ENCODE peak calls at places on chromosomes 1 and 21, in six cellular contexts. One of them, this sample, is unnamed.

GRCh38 chr1:31374511-31375196 is 1.8 kb upstream of the FABP3 start:
- DNase-seq in AG10803: peak
- DNase-seq in activated B cell treated with CpG ODN at 0.5 μM for 24 hours: no peak
- DNase-seq in activated CD8-positive, alpha-beta T cell treated with anti-CD3 and anti-CD28 coated beads for 36 hours: no peak
- DNase-seq in left ventricle myocardium inferior: peak
- DNase-seq in lower lobe of right lung: no peak
- DNase-seq in this sample: no peak

GRCh38 chr1:234765181-234765580 is 155.2 kb upstream of the IRF2BP2 start:
- DNase-seq in AG10803: no peak
- DNase-seq in activated B cell treated with CpG ODN at 0.5 μM for 24 hours: no peak
- DNase-seq in activated CD8-positive, alpha-beta T cell treated with anti-CD3 and anti-CD28 coated beads for 36 hours: no peak
- DNase-seq in left ventricle myocardium inferior: no peak
- DNase-seq in lower lobe of right lung: no peak
- DNase-seq in this sample: no peak

GRCh38 chr1:209791920-209792319 is 7.6 kb upstream of the C1orf74 start:
- DNase-seq in AG10803: no peak
- DNase-seq in activated B cell treated with CpG ODN at 0.5 μM for 24 hours: no peak
- DNase-seq in activated CD8-positive, alpha-beta T cell treated with anti-CD3 and anti-CD28 coated beads for 36 hours: no peak
- DNase-seq in left ventricle myocardium inferior: no peak
- DNase-seq in lower lobe of right lung: no peak
- DNase-seq in this sample: no peak

GRCh38 chr1:212781225-212781624 is 10.4 kb downstream of the NSL1 start:
- DNase-seq in AG10803: no peak
- DNase-seq in activated B cell treated with CpG ODN at 0.5 μM for 24 hours: no peak
- DNase-seq in activated CD8-positive, alpha-beta T cell treated with anti-CD3 and anti-CD28 coated beads for 36 hours: no peak
- DNase-seq in left ventricle myocardium inferior: no peak
- DNase-seq in lower lobe of right lung: no peak
- DNase-seq in this sample: no peak

GRCh38 chr21:45415943-45416611 is 11.1 kb downstream of the COL18A1 start:
- DNase-seq in AG10803: no peak
- DNase-seq in activated B cell treated with CpG ODN at 0.5 μM for 24 hours: no peak
- DNase-seq in activated CD8-positive, alpha-beta T cell treated with anti-CD3 and anti-CD28 coated beads for 36 hours: no peak
- DNase-seq in left ventricle myocardium inferior: peak
- DNase-seq in lower lobe of right lung: peak
- DNase-seq in this sample: no peak

GRCh38 chr1:149931212-149931805 is 3.7 kb upstream of the SF3B4 start:
- DNase-seq in AG10803: no peak
- DNase-seq in activated B cell treated with CpG ODN at 0.5 μM for 24 hours: no peak
- DNase-seq in activated CD8-positive, alpha-beta T cell treated with anti-CD3 and anti-CD28 coated beads for 36 hours: no peak
- DNase-seq in left ventricle myocardium inferior: no peak
- DNase-seq in lower lobe of right lung: no peak
- DNase-seq in this sample: no peak

GRCh38 chr1:173505401-173505800 is 28.3 kb downstream of the PRDX6 start:
- DNase-seq in AG10803: no peak
- DNase-seq in activated B cell treated with CpG ODN at 0.5 μM for 24 hours: no peak
- DNase-seq in activated CD8-positive, alpha-beta T cell treated with anti-CD3 and anti-CD28 coated beads for 36 hours: no peak
- DNase-seq in left ventricle myocardium inferior: no peak
- DNase-seq in lower lobe of right lung: no peak
- DNase-seq in this sample: no peak

GRCh38 chr1:116329524-116330341 is 43.3 kb upstream of the ATP1A1 start:
- DNase-seq in AG10803: no peak
- DNase-seq in activated B cell treated with CpG ODN at 0.5 μM for 24 hours: no peak
- DNase-seq in activated CD8-positive, alpha-beta T cell treated with anti-CD3 and anti-CD28 coated beads for 36 hours: no peak
- DNase-seq in left ventricle myocardium inferior: no peak
- DNase-seq in lower lobe of right lung: no peak
- DNase-seq in this sample: no peak

GRCh38 chr1:27353629-27354028 is 11.8 kb downstream of the SYTL1 start:
- DNase-seq in AG10803: no peak
- DNase-seq in activated B cell treated with CpG ODN at 0.5 μM for 24 hours: no peak
- DNase-seq in activated CD8-positive, alpha-beta T cell treated with anti-CD3 and anti-CD28 coated beads for 36 hours: no peak
- DNase-seq in left ventricle myocardium inferior: no peak
- DNase-seq in lower lobe of right lung: no peak
- DNase-seq in this sample: no peak

GRCh38 chr21:43925096-43925481 is 60.1 kb downstream of the AGPAT3 start:
- DNase-seq in AG10803: no peak
- DNase-seq in activated B cell treated with CpG ODN at 0.5 μM for 24 hours: no peak
- DNase-seq in activated CD8-positive, alpha-beta T cell treated with anti-CD3 and anti-CD28 coated beads for 36 hours: no peak
- DNase-seq in left ventricle myocardium inferior: peak
- DNase-seq in lower lobe of right lung: peak
- DNase-seq in this sample: no peak

GRCh38 chr1:179036844-179037465 is 11.3 kb downstream of the FAM20B start:
- DNase-seq in AG10803: peak
- DNase-seq in activated B cell treated with CpG ODN at 0.5 μM for 24 hours: no peak
- DNase-seq in activated CD8-positive, alpha-beta T cell treated with anti-CD3 and anti-CD28 coated beads for 36 hours: peak
- DNase-seq in left ventricle myocardium inferior: no peak
- DNase-seq in lower lobe of right lung: no peak
- DNase-seq in this sample: peak

GRCh38 chr1:207049974-207050391 is 1.0 kb downstream of the YOD1 start:
- DNase-seq in AG10803: peak
- DNase-seq in activated B cell treated with CpG ODN at 0.5 μM for 24 hours: no peak
- DNase-seq in activated CD8-positive, alpha-beta T cell treated with anti-CD3 and anti-CD28 coated beads for 36 hours: peak
- DNase-seq in left ventricle myocardium inferior: no peak
- DNase-seq in lower lobe of right lung: no peak
- DNase-seq in this sample: peak

GRCh38 chr1:15345711-15346355 is 63.9 kb upstream of the EFHD2 start:
- DNase-seq in AG10803: no peak
- DNase-seq in activated B cell treated with CpG ODN at 0.5 μM for 24 hours: no peak
- DNase-seq in activated CD8-positive, alpha-beta T cell treated with anti-CD3 and anti-CD28 coated beads for 36 hours: peak
- DNase-seq in left ventricle myocardium inferior: peak
- DNase-seq in lower lobe of right lung: peak
- DNase-seq in this sample: peak

GRCh38 chr1:42735477-42736105 is 4.4 kb downstream of the CLDN19 start:
- DNase-seq in AG10803: no peak
- DNase-seq in activated B cell treated with CpG ODN at 0.5 μM for 24 hours: no peak
- DNase-seq in activated CD8-positive, alpha-beta T cell treated with anti-CD3 and anti-CD28 coated beads for 36 hours: no peak
- DNase-seq in left ventricle myocardium inferior: no peak
- DNase-seq in lower lobe of right lung: no peak
- DNase-seq in this sample: no peak

GRCh38 chr1:42737257-42737656 is 2.8 kb downstream of the CLDN19 start:
- DNase-seq in AG10803: no peak
- DNase-seq in activated B cell treated with CpG ODN at 0.5 μM for 24 hours: no peak
- DNase-seq in activated CD8-positive, alpha-beta T cell treated with anti-CD3 and anti-CD28 coated beads for 36 hours: no peak
- DNase-seq in left ventricle myocardium inferior: no peak
- DNase-seq in lower lobe of right lung: no peak
- DNase-seq in this sample: peak

GRCh38 chr1:42736571-42737200 is 3.4 kb downstream of the CLDN19 start:
- DNase-seq in AG10803: no peak
- DNase-seq in activated B cell treated with CpG ODN at 0.5 μM for 24 hours: no peak
- DNase-seq in activated CD8-positive, alpha-beta T cell treated with anti-CD3 and anti-CD28 coated beads for 36 hours: no peak
- DNase-seq in left ventricle myocardium inferior: no peak
- DNase-seq in lower lobe of right lung: no peak
- DNase-seq in this sample: no peak

GRCh38 chr1:42735056-42735455 is 5.0 kb downstream of the CLDN19 start:
- DNase-seq in AG10803: no peak
- DNase-seq in activated B cell treated with CpG ODN at 0.5 μM for 24 hours: no peak
- DNase-seq in activated CD8-positive, alpha-beta T cell treated with anti-CD3 and anti-CD28 coated beads for 36 hours: no peak
- DNase-seq in left ventricle myocardium inferior: no peak
- DNase-seq in lower lobe of right lung: no peak
- DNase-seq in this sample: no peak

DNA sequence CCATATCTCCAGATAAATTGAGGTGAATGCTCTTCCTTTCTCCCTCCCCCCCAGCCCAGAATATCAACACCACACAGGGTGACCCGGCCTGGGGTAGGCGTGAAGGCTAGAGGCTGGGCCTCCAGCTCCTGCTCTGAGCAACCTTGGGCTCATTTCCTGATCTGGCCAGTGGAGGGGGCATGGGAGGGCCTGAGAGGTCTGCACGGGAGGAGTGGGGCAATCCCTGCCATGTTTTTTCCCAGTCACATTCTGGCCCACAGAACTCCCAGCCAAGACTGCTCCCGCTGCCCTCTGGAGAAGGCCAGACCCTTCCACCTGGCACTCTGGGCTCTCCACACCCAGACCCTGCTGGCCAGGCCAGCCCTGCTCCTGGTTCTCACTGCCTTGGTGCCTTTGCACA is 3.9 kb downstream of the CLDN19 start:
- DNase-seq in AG10803: peak
- DNase-seq in activated B cell treated with CpG ODN at 0.5 μM for 24 hours: no peak
- DNase-seq in activated CD8-positive, alpha-beta T cell treated with anti-CD3 and anti-CD28 coated beads for 36 hours: peak
- DNase-seq in left ventricle myocardium inferior: no peak
- DNase-seq in lower lobe of right lung: no peak
- DNase-seq in this sample: no peak
- TF ChIP-seq CTCF in AG10803: peak
- TF ChIP-seq CTCF in activated B cell treated with CpG ODN at 0.5 μM for 24 hours: no peak
- TF ChIP-seq CTCF in activated CD8-positive, alpha-beta T cell treated with anti-CD3 and anti-CD28 coated beads for 36 hours: no peak
- TF ChIP-seq CTCF in left ventricle myocardium inferior: no peak
- TF ChIP-seq CTCF in lower lobe of right lung: no peak
- TF ChIP-seq CTCF in this sample: peak

GRCh38 chr1:54768093-54768492 is 3.8 kb upstream of the PARS2 start:
- DNase-seq in AG10803: no peak
- DNase-seq in activated B cell treated with CpG ODN at 0.5 μM for 24 hours: no peak
- DNase-seq in activated CD8-positive, alpha-beta T cell treated with anti-CD3 and anti-CD28 coated beads for 36 hours: peak
- DNase-seq in left ventricle myocardium inferior: no peak
- DNase-seq in lower lobe of right lung: no peak
- DNase-seq in this sample: no peak
- TF ChIP-seq CTCF in AG10803: no peak
- TF ChIP-seq CTCF in activated B cell treated with CpG ODN at 0.5 μM for 24 hours: no peak
- TF ChIP-seq CTCF in activated CD8-positive, alpha-beta T cell treated with anti-CD3 and anti-CD28 coated beads for 36 hours: no peak
- TF ChIP-seq CTCF in left ventricle myocardium inferior: no peak
- TF ChIP-seq CTCF in lower lobe of right lung: no peak
- TF ChIP-seq CTCF in this sample: no peak

DNA sequence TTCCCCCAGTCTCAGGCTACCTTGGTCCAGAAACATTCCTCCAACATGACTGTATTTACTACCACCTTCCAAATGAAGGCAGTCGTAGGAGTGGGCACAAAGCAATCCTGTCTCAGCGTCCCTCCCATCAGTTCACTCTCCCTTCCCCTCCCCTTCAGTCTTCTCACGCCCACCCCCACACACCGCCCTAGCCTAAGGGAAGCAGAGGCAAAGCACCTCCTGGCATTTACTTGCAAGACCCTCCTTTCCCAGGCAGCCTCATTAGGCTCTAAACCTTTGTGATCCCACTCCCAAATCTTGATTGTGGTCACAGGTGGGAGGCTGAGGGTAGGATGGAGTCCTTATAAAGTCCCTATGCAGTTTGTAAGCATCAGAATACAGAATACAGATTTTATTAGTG is 23.9 kb upstream of the LPAR3 start:
- DNase-seq in AG10803: no peak
- DNase-seq in activated B cell treated with CpG ODN at 0.5 μM for 24 hours: no peak
- DNase-seq in activated CD8-positive, alpha-beta T cell treated with anti-CD3 and anti-CD28 coated beads for 36 hours: no peak
- DNase-seq in left ventricle myocardium inferior: no peak
- DNase-seq in lower lobe of right lung: no peak
- DNase-seq in this sample: no peak
- TF ChIP-seq CTCF in AG10803: no peak
- TF ChIP-seq CTCF in activated B cell treated with CpG ODN at 0.5 μM for 24 hours: no peak
- TF ChIP-seq CTCF in activated CD8-positive, alpha-beta T cell treated with anti-CD3 and anti-CD28 coated beads for 36 hours: no peak
- TF ChIP-seq CTCF in left ventricle myocardium inferior: no peak
- TF ChIP-seq CTCF in lower lobe of right lung: no peak
- TF ChIP-seq CTCF in this sample: no peak

DNA sequence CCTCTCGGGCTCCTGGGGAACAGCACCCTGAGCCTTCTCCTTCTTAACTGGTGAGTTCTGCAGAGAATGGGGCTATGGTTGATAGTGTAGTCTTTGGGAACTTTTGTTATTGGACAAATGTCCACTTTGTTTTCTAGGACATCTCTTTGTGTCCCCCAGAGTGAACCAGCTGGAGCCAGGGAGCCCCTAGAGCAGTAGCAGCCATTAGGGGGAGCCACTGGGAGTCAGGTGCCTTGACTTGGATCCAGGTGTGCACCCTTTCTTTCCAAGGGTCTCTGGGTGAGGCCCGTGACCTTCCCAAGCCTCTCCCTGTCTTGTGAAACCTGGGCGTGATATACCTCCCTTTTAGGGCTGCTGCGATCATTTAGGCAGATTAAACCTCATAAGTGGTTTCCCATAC is 36.9 kb downstream of the ABCG1 start:
- DNase-seq in AG10803: no peak
- DNase-seq in activated B cell treated with CpG ODN at 0.5 μM for 24 hours: no peak
- DNase-seq in activated CD8-positive, alpha-beta T cell treated with anti-CD3 and anti-CD28 coated beads for 36 hours: no peak
- DNase-seq in left ventricle myocardium inferior: no peak
- DNase-seq in lower lobe of right lung: no peak
- DNase-seq in this sample: no peak
- TF ChIP-seq CTCF in AG10803: no peak
- TF ChIP-seq CTCF in activated B cell treated with CpG ODN at 0.5 μM for 24 hours: no peak
- TF ChIP-seq CTCF in activated CD8-positive, alpha-beta T cell treated with anti-CD3 and anti-CD28 coated beads for 36 hours: no peak
- TF ChIP-seq CTCF in left ventricle myocardium inferior: no peak
- TF ChIP-seq CTCF in lower lobe of right lung: no peak
- TF ChIP-seq CTCF in this sample: no peak

GRCh38 chr21:39724944-39725343 is 20.0 kb upstream of the IGSF5 start:
- DNase-seq in AG10803: no peak
- DNase-seq in activated B cell treated with CpG ODN at 0.5 μM for 24 hours: no peak
- DNase-seq in activated CD8-positive, alpha-beta T cell treated with anti-CD3 and anti-CD28 coated beads for 36 hours: no peak
- DNase-seq in left ventricle myocardium inferior: no peak
- DNase-seq in lower lobe of right lung: no peak
- DNase-seq in this sample: no peak

GRCh38 chr21:39727401-39728120 is 17.4 kb upstream of the IGSF5 start:
- DNase-seq in AG10803: no peak
- DNase-seq in activated B cell treated with CpG ODN at 0.5 μM for 24 hours: no peak
- DNase-seq in activated CD8-positive, alpha-beta T cell treated with anti-CD3 and anti-CD28 coated beads for 36 hours: no peak
- DNase-seq in left ventricle myocardium inferior: no peak
- DNase-seq in lower lobe of right lung: no peak
- DNase-seq in this sample: no peak

GRCh38 chr21:39721885-39722284 is 23.1 kb upstream of the IGSF5 start:
- DNase-seq in AG10803: no peak
- DNase-seq in activated B cell treated with CpG ODN at 0.5 μM for 24 hours: no peak
- DNase-seq in activated CD8-positive, alpha-beta T cell treated with anti-CD3 and anti-CD28 coated beads for 36 hours: no peak
- DNase-seq in left ventricle myocardium inferior: no peak
- DNase-seq in lower lobe of right lung: no peak
- DNase-seq in this sample: no peak

GRCh38 chr21:39728341-39728740 is 16.6 kb upstream of the IGSF5 start:
- DNase-seq in AG10803: no peak
- DNase-seq in activated B cell treated with CpG ODN at 0.5 μM for 24 hours: no peak
- DNase-seq in activated CD8-positive, alpha-beta T cell treated with anti-CD3 and anti-CD28 coated beads for 36 hours: no peak
- DNase-seq in left ventricle myocardium inferior: no peak
- DNase-seq in lower lobe of right lung: no peak
- DNase-seq in this sample: no peak

GRCh38 chr21:39726133-39726532 is 18.9 kb upstream of the IGSF5 start:
- DNase-seq in AG10803: no peak
- DNase-seq in activated B cell treated with CpG ODN at 0.5 μM for 24 hours: no peak
- DNase-seq in activated CD8-positive, alpha-beta T cell treated with anti-CD3 and anti-CD28 coated beads for 36 hours: no peak
- DNase-seq in left ventricle myocardium inferior: no peak
- DNase-seq in lower lobe of right lung: no peak
- DNase-seq in this sample: no peak
- TF ChIP-seq CTCF in AG10803: peak
- TF ChIP-seq CTCF in activated B cell treated with CpG ODN at 0.5 μM for 24 hours: no peak
- TF ChIP-seq CTCF in activated CD8-positive, alpha-beta T cell treated with anti-CD3 and anti-CD28 coated beads for 36 hours: no peak
- TF ChIP-seq CTCF in left ventricle myocardium inferior: no peak
- TF ChIP-seq CTCF in lower lobe of right lung: no peak
- TF ChIP-seq CTCF in this sample: no peak

DNA sequence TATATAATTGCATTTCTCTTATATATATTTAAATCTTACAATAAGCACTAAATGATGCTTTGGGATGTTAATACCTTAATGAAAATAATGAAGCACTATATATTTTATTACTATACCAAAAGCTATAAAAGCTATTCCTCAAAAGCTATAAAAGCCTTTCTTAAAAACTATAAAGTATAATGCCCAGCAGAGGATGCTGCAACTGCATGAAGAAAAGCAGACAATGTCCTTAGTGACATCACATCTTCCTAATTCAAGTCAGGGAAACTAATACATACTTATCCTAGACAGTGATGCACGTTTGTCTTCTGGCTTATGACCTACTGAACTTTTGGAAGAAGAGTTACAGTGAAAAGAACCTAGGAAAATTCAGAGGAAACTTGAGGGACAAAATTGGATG is 13.6 kb upstream of the C1orf185 start:
- DNase-seq in AG10803: peak
- DNase-seq in activated B cell treated with CpG ODN at 0.5 μM for 24 hours: no peak
- DNase-seq in activated CD8-positive, alpha-beta T cell treated with anti-CD3 and anti-CD28 coated beads for 36 hours: no peak
- DNase-seq in left ventricle myocardium inferior: no peak
- DNase-seq in lower lobe of right lung: no peak
- DNase-seq in this sample: no peak
- TF ChIP-seq CTCF in AG10803: peak
- TF ChIP-seq CTCF in activated B cell treated with CpG ODN at 0.5 μM for 24 hours: no peak
- TF ChIP-seq CTCF in activated CD8-positive, alpha-beta T cell treated with anti-CD3 and anti-CD28 coated beads for 36 hours: no peak
- TF ChIP-seq CTCF in left ventricle myocardium inferior: no peak
- TF ChIP-seq CTCF in lower lobe of right lung: no peak
- TF ChIP-seq CTCF in this sample: peak

This sample was measured in GM10248.